ENCODE peak calls at places on chromosomes 12 and 14, in five cellular contexts. K is SHP77; W is NCI-H146; Y is ELR; T is activated T-helper 9 cell treated with anti-CD3 and anti-CD28 coated beads, Interleukin-2, amount 50 U/mL, for 16 hours. P is an unnamed sample.

GRCh38 chr12:60194682-60195081 is 598.9 kb downstream of the SLC16A7 start:
- DNase-seq in K (no peak), W (no peak), Y (peak; percentile 72), T (no peak), P (no peak)

GRCh38 chr12:43551971-43552559 is at the start of gene ADAMTS20:
- DNase-seq in K (no peak), W (no peak), Y (no peak), T (no peak), P (no peak)

GRCh38 chr14:85479306-85479705 is 50.6 kb upstream of the FLRT2 start:
- DNase-seq in K (no peak), W (no peak), Y (no peak), T (no peak), P (no peak)

GRCh38 chr14:24437020-24437735 is 5.4 kb downstream of the SDR39U1 start:
- DNase-seq in K (no peak), W (no peak), Y (no peak), T (no peak), P (no peak)

GRCh38 chr14:61675291-61675690 is 20.0 kb upstream of the HIF1A start:
- DNase-seq in K (no peak), W (no peak), Y (no peak), T (no peak), P (no peak)

GRCh38 chr12:1845427-1845826 is 25.1 kb downstream of the LRTM2 start:
- DNase-seq in K (no peak), W (no peak), Y (no peak), T (no peak), P (no peak)

GRCh38 chr14:96741151-96741977 is 55.8 kb upstream of the VRK1 start:
- DNase-seq in K (peak; percentile 14), W (peak; percentile 27), Y (peak; percentile 57), T (peak; percentile 65), P (peak; percentile 67)

GRCh38 chr12:121697093-121697698 is 15.4 kb upstream of the TMEM120B start:
- DNase-seq in K (peak; percentile 62), W (peak; percentile 61), Y (peak; percentile 75), T (no peak), P (no peak)

GRCh38 chr14:91227183-91227628 is 17.3 kb downstream of the GPR68 start:
- DNase-seq in K (no peak), W (no peak), Y (no peak), T (no peak), P (peak; percentile 33)